ENCODE peak calls at places on chromosome 20, in four cellular contexts. N is K562, L is GM12891, G is GM12878. F is an unnamed sample.
A peak's percentile ranks its signal among the peaks of the same experiment; 100 is the strongest.

GRCh38 chr20:11958852-11959251 is 41.2 kb downstream of the BTBD3 start:
- DNase-seq in L (no peak), G (no peak), N (no peak), F (no peak)

GRCh38 chr20:17594443-17594842 is 24.6 kb downstream of the DSTN start:
- DNase-seq in N (no peak), G (no peak), L (no peak), F (no peak)

GRCh38 chr20:14838663-14839650 is 501.5 kb upstream of the FLRT3 start:
- DNase-seq in N (no peak), L (no peak), G (peak; percentile 73), F (no peak)

GRCh38 chr20:6802227-6802626 is 34.7 kb downstream of the BMP2 start:
- DNase-seq in N (no peak), G (no peak), L (no peak), F (no peak)

GRCh38 chr20:10240655-10241054 is 22.0 kb downstream of the SNAP25 start:
- DNase-seq in L (no peak), N (no peak), G (no peak), F (no peak)

GRCh38 chr20:44422083-44422482 is 53.6 kb upstream of the TTPAL start:
- DNase-seq in N (no peak), L (no peak), G (no peak), F (no peak)

GRCh38 chr20:1624811-1625690 is 5.2 kb upstream of the SIRPB1 start:
- DNase-seq in N (no peak), G (no peak), L (no peak), F (no peak)

GRCh38 chr20:52105573-52106422 is 85.8 kb downstream of the ZFP64 start:
- DNase-seq in N (no peak), G (no peak), L (no peak), F (no peak)

GRCh38 chr20:31590717-31591225 is 14.3 kb upstream of the ID1 start:
- DNase-seq in G (no peak), N (peak; percentile 57), L (no peak), F (no peak)

GRCh38 chr20:364905-365794 is 15.4 kb upstream of the TRIB3 start:
- DNase-seq in L (no peak), N (peak; percentile 68), G (no peak), F (no peak)

GRCh38 chr20:54355631-54356280 is 119.6 kb upstream of the DOK5 start:
- DNase-seq in L (no peak), G (no peak), N (no peak), F (no peak)

GRCh38 chr20:3109350-3110302 is 25.1 kb upstream of the AVP start:
- DNase-seq in G (no peak), N (no peak), L (no peak), F (no peak)

GRCh38 chr20:10596726-10597125 is 77.1 kb downstream of the JAG1 start:
- DNase-seq in G (no peak), L (no peak), N (no peak), F (no peak)

GRCh38 chr20:50642288-50642803 is 49.0 kb downstream of the RIPOR3 start:
- DNase-seq in G (no peak), L (no peak), N (peak; percentile 31), F (no peak)

GRCh38 chr20:61457725-61458124 is 205.7 kb downstream of the CDH4 start:
- DNase-seq in L (no peak), G (no peak), N (no peak), F (no peak)

GRCh38 chr20:60011512-60012507 is 53.6 kb downstream of the CDH26 start:
- DNase-seq in L (no peak), N (no peak), G (no peak), F (no peak)

GRCh38 chr20:46021361-46022359 is 7.4 kb upstream of the SLC12A5 start:
- DNase-seq in N (peak; percentile 93), L (peak; percentile 69), G (no peak), F (no peak)

GRCh38 chr20:36574278-36575065 is 1.1 kb downstream of the TGIF2 start:
- DNase-seq in N (peak; percentile 71), L (peak; percentile 54), G (no peak), F (peak; percentile 48)

GRCh38 chr20:37397076-37397953 is 51.4 kb downstream of the SRC start:
- DNase-seq in G (no peak), L (no peak), N (peak; percentile 45), F (peak; percentile 28)

GRCh38 chr20:20210943-20211273 is 157.0 kb upstream of the INSM1 start:
- DNase-seq in N (no peak), L (no peak), G (no peak), F (no peak)

GRCh38 chr20:17565164-17565845 is 4.6 kb upstream of the DSTN start:
- DNase-seq in G (no peak), L (no peak), N (no peak), F (no peak)

GRCh38 chr20:48574383-48574782 is 253.4 kb downstream of the PREX1 start:
- DNase-seq in G (no peak), N (peak; percentile 57), L (no peak), F (no peak)
- TF ChIP-seq SPI1 in G (no peak), N (no peak), L (no peak), F (no peak)

GRCh38 chr20:62922451-62922921 is 3.8 kb downstream of the DIDO1 start:
- DNase-seq in G (no peak), L (no peak), N (no peak), F (no peak)
- TF ChIP-seq SPI1 in G (no peak), L (no peak), N (no peak), F (no peak)

DNA sequence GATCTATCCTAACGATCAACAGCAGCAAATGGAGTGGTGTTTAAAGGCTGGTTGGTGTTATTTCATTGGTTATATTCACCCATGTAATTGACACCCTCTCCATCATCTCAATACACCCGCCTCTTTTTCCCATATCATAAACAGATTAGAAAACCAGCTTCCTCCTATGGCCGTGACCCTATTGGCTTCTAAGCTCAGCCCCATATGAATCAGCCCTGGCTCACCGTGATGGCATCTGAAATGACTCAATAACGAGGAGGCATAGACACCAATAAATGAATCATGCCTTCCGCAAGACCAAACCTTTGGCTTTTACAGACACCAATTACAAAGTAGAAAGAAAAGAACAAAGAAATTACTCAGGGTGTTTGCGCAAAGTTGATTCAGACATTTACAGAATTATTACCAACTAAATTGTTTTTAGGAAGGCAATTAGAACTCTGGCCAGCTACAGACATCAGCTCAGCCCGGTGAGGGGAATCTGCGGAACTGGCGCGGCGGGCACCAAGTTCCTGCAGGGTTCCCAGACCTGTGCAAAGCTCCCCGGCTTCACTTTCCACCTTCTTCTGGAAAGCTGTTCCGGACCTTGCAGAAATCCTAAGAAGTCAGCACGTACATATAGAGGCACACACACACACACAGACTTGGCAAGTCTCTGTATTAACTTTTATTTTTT is 11.5 kb downstream of the PMEPA1 start:
- DNase-seq in L (no peak), G (no peak), N (no peak), F (no peak)
- TF ChIP-seq SPI1 in L (no peak), G (no peak), N (no peak), F (no peak)

GRCh38 chr20:63574156-63574828 is at the start of gene HELZ2:
- DNase-seq in G (no peak), L (peak; percentile 84), N (peak; percentile 83), F (no peak)
- TF ChIP-seq SPI1 in G (no peak), L (no peak), N (no peak), F (no peak)

GRCh38 chr20:23278172-23278571 is 72.4 kb upstream of the NXT1 start:
- DNase-seq in L (no peak), N (no peak), G (no peak), F (no peak)

GRCh38 chr20:23270427-23270911 is 80.1 kb upstream of the NXT1 start:
- DNase-seq in G (no peak), L (no peak), N (no peak), F (no peak)

GRCh38 chr20:23269954-23270353 is 80.6 kb upstream of the NXT1 start:
- DNase-seq in G (no peak), N (no peak), L (no peak), F (no peak)

GRCh38 chr20:23272176-23273029 is 78.2 kb upstream of the NXT1 start:
- DNase-seq in N (no peak), L (no peak), G (no peak), F (no peak)

GRCh38 chr20:23273776-23274175 is 76.8 kb upstream of the NXT1 start:
- DNase-seq in L (no peak), N (no peak), G (no peak), F (no peak)
- TF ChIP-seq SPI1 in L (no peak), N (no peak), G (no peak), F (no peak)

F was measured in HL-60.